ENCODE peak calls at places on chromosome 10, in five cellular contexts. S is IMR-90, O is psoas muscle, P is HL-60, Z is brain microvascular endothelial cell. C is an unnamed sample.
A peak's percentile ranks its signal among the peaks of the same experiment; 100 is the strongest.

GRCh38 chr10:110212119-110213006 is 5.0 kb downstream of the MXI1 start:
- DNase-seq in Z (no peak), P (peak; percentile 86), S (no peak), O (no peak), C (peak; percentile 66)

GRCh38 chr10:132575320-132576201 is 38.0 kb downstream of the INPP5A start:
- DNase-seq in P (peak; percentile 76), Z (peak; percentile 86), S (peak; percentile 91), O (no peak), C (no peak)

GRCh38 chr10:129778571-129778970 is 185.5 kb downstream of the EBF3 start:
- DNase-seq in P (no peak), S (no peak), O (no peak), Z (no peak), C (peak; percentile 35)

GRCh38 chr10:93028881-93029280 is 31.7 kb upstream of the CYP26C1 start:
- DNase-seq in O (no peak), S (peak; percentile 67), P (no peak), Z (peak; percentile 59), C (no peak)

GRCh38 chr10:3926675-3927525 is 141.9 kb upstream of the KLF6 start:
- DNase-seq in P (no peak), O (no peak), S (peak; percentile 30), Z (peak; percentile 48), C (no peak)

GRCh38 chr10:56178210-56178609 is 182.8 kb downstream of the ZWINT start:
- DNase-seq in P (no peak), O (no peak), S (no peak), Z (no peak), C (no peak)

GRCh38 chr10:77628906-77629730 is 8.5 kb downstream of the KCNMA1 start:
- DNase-seq in S (peak; percentile 58), Z (peak; percentile 54), P (no peak), O (no peak), C (no peak)

GRCh38 chr10:95133016-95133752 is 60.9 kb upstream of the ACSM6 start:
- DNase-seq in S (peak; percentile 73), P (peak; percentile 79), O (peak; percentile 30), Z (peak; percentile 76), C (peak; percentile 74)

GRCh38 chr10:133308431-133309110 is at the start of the genes TUBGCP2 and ZNF511:
- DNase-seq in O (peak; percentile 91), S (peak; percentile 79), Z (peak; percentile 66), P (peak; percentile 86), C (peak; percentile 90)

GRCh38 chr10:47359626-47360418 is 11.7 kb downstream of the RBP3 start:
- DNase-seq in Z (no peak), O (no peak), S (no peak), P (no peak), C (no peak)

GRCh38 chr10:112279482-112279881 is 3.7 kb upstream of the TECTB start:
- DNase-seq in P (no peak), S (no peak), Z (no peak), O (no peak), C (no peak)
- TF ChIP-seq CTCF in P (no peak), S (no peak), Z (no peak), O (no peak), C (no peak)

GRCh38 chr10:24853661-24854060 is 98.7 kb downstream of the PRTFDC1 start:
- DNase-seq in O (no peak), Z (no peak), P (no peak), S (peak; percentile 17), C (no peak)

GRCh38 chr10:24858244-24858907 is 94.0 kb downstream of the PRTFDC1 start:
- DNase-seq in P (no peak), O (no peak), Z (peak; percentile 42), S (peak; percentile 73), C (no peak)

GRCh38 chr10:24858908-24859270 is 93.5 kb downstream of the PRTFDC1 start:
- DNase-seq in Z (no peak), S (no peak), O (no peak), P (no peak), C (no peak)

GRCh38 chr10:24854256-24854655 is 98.2 kb downstream of the PRTFDC1 start:
- DNase-seq in O (no peak), Z (no peak), P (no peak), S (no peak), C (no peak)

DNA sequence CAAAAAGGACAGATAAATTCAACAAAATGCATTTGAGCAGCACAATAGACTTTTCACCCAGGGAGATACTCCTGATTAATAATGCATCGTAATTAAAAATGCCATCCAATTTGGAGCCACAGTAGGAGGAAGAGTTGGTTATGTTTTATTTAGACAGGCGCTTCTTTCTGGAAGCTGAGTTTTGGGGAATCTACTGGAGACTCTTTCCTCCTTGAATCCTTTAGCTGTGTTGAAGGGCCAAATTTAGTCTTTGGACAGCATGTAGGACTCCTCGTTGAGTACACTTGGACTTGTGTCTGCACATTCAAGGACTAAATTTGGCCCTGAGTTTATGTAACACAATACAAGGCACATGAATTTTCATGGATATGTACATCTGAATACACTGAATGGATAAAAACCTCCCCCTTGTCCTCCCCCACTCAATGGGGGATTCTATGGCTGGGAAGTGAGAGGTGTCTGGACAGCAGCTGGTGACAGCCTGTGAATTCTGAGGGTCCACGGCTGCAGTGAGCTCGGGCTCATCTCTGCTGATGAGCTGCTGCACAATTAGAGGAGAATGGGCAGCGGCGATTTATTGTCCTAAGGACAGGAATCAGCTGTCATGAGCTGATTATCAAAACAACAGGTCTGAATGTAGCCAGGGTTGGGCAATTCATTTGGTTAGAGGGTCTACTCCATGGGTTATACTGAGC is 95.3 kb downstream of the PRTFDC1 start:
- DNase-seq in Z (no peak), S (no peak), P (no peak), O (no peak), C (no peak)
- H3K27ac ChIP-seq in Z (no peak overlapping the region), S (no peak overlapping the region), P (no peak overlapping the region), O (no peak overlapping the region), C (no peak overlapping the region)

GRCh38 chr10:123240776-123241175 is 86.6 kb downstream of the BUB3 start:
- DNase-seq in Z (no peak), P (no peak), O (no peak), S (no peak), C (no peak)

GRCh38 chr10:123240250-123240649 is 86.0 kb downstream of the BUB3 start:
- DNase-seq in Z (no peak), P (no peak), S (no peak), O (no peak), C (no peak)

GRCh38 chr10:123241391-123242141 is 87.4 kb downstream of the BUB3 start:
- DNase-seq in Z (no peak), S (no peak), O (no peak), P (peak; percentile 37), C (no peak)

GRCh38 chr10:123236122-123236521 is 81.9 kb downstream of the BUB3 start:
- DNase-seq in P (no peak), O (no peak), Z (no peak), S (no peak), C (no peak)
- TF ChIP-seq CTCF in P (peak; percentile 9), O (no peak), Z (peak; percentile 20), S (no peak), C (no peak)

GRCh38 chr10:43846968-43847367 is 198.3 kb upstream of the ZNF32 start:
- DNase-seq in Z (no peak), P (no peak), O (no peak), S (no peak), C (no peak)

GRCh38 chr10:43844236-43844635 is 195.6 kb upstream of the ZNF32 start:
- DNase-seq in S (no peak), Z (no peak), O (no peak), P (no peak), C (no peak)

GRCh38 chr10:43845121-43845520 is 196.4 kb upstream of the ZNF32 start:
- DNase-seq in O (no peak), Z (no peak), S (no peak), P (no peak), C (no peak)

GRCh38 chr10:43843331-43844101 is 194.8 kb upstream of the ZNF32 start:
- DNase-seq in Z (peak; percentile 44), P (no peak), O (peak; percentile 76), S (peak; percentile 86), C (no peak)

GRCh38 chr10:43846187-43846680 is 197.6 kb upstream of the ZNF32 start:
- DNase-seq in Z (peak; percentile 29), S (peak; percentile 57), O (no peak), P (peak; percentile 22), C (no peak)
- H3K27ac ChIP-seq in Z (no peak overlapping the region), S (peak overlapping the region; percentile 39), O (peak overlapping the region; percentile 55), P (no peak overlapping the region), C (peak overlapping the region; percentile 62)

GRCh38 chr10:69747179-69747578 is 54.5 kb upstream of the COL13A1 start:
- DNase-seq in O (no peak), S (no peak), P (no peak), Z (no peak), C (no peak)

GRCh38 chr10:69742928-69743602 is 58.6 kb upstream of the COL13A1 start:
- DNase-seq in Z (peak; percentile 51), P (no peak), S (peak; percentile 19), O (no peak), C (no peak)

GRCh38 chr10:69748621-69749020 is 53.1 kb upstream of the COL13A1 start:
- DNase-seq in Z (no peak), O (no peak), P (no peak), S (no peak), C (no peak)

GRCh38 chr10:69744971-69745370 is 56.7 kb upstream of the COL13A1 start:
- DNase-seq in Z (no peak), O (no peak), P (no peak), S (no peak), C (no peak)

GRCh38 chr10:69745698-69746097 is 56.0 kb upstream of the COL13A1 start:
- DNase-seq in S (no peak), O (no peak), P (no peak), Z (no peak), C (no peak)
- TF ChIP-seq CTCF in S (no peak), O (no peak), P (no peak), Z (no peak), C (no peak)

DNA sequence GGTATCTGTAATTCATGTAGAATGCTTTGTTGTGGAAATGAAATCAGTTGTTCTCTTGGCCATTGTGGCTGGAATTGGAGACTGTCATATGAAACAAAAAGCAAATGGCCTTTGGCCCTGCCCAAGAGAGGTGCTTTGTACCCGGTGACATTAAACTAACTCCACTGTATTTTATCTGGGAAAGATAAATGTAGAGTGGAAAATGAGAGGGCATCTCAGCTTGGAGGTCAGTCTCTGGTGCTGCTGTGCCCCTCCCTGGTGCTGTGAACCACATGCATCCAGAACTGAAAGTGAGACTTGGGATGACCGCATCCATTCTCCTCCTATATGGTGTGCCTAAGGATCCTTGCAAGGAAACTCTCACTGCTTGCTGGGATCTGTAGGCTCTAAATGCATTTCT is 75.4 kb downstream of the CDK1 start:
- DNase-seq in O (no peak), Z (no peak), P (no peak), S (no peak), C (no peak)
- H3K27ac ChIP-seq in O (peak overlapping the region; percentile 96), Z (no peak overlapping the region), P (no peak overlapping the region), S (no peak overlapping the region), C (no peak overlapping the region)

C was measured in lower lobe of right lung.